ENCODE peak calls at places on chromosomes 11 and 22, in four cellular contexts. N is H9, Z is IMR-90, W is mesendoderm. B is an unnamed sample.

GRCh38 chr11:9565822-9566560 is 7.5 kb upstream of the WEE1 start:
- DNase-seq in N (peak; percentile 89), Z (peak; percentile 100), W (peak; percentile 100), B (peak; percentile 89)

GRCh38 chr11:91820709-91821108 is 403.9 kb upstream of the FAT3 start:
- DNase-seq in N (no peak), Z (no peak), W (no peak), B (no peak)

GRCh38 chr22:31085928-31086327 is 4.8 kb downstream of the SMTN start:
- DNase-seq in N (no peak), Z (no peak), W (no peak), B (no peak)

GRCh38 chr11:15837901-15838489 is 518.4 kb downstream of the SOX6 start:
- DNase-seq in N (no peak), Z (no peak), W (no peak), B (no peak)

GRCh38 chr11:643366-643765 is 6.3 kb downstream of the DRD4 start:
- DNase-seq in N (no peak), Z (no peak), W (no peak), B (no peak)

GRCh38 chr11:11996321-11997174 is 11.9 kb downstream of the DKK3 start:
- DNase-seq in N (no peak), Z (no peak), W (no peak), B (no peak)

GRCh38 chr22:39665229-39665628 is 94.7 kb downstream of the CACNA1I start:
- DNase-seq in N (no peak), Z (no peak), W (peak; percentile 29), B (no peak)

GRCh38 chr11:125384825-125385224 is 111.2 kb downstream of the FEZ1 start:
- DNase-seq in N (no peak), Z (no peak), W (no peak), B (no peak)

GRCh38 chr11:79864882-79865281 is 424.1 kb upstream of the TENM4 start:
- DNase-seq in N (no peak), Z (no peak), W (no peak), B (no peak)

GRCh38 chr11:31387379-31387778 is 17.7 kb downstream of the DNAJC24 start:
- DNase-seq in N (no peak), Z (peak; percentile 16), W (peak; percentile 78), B (no peak)
- H2BK5ac ChIP-seq in N (no peak overlapping the region), Z (no peak overlapping the region), W (no peak overlapping the region), B (no peak overlapping the region)

GRCh38 chr11:64298966-64299846 is 952 bp upstream of the CATSPERZ start:
- DNase-seq in N (no peak), Z (no peak), W (no peak), B (no peak)
- H4K8ac ChIP-seq in N (no peak overlapping the region), Z (no peak overlapping the region), W (no peak overlapping the region), B (no peak overlapping the region)

GRCh38 chr11:73193251-73194033 is 24.6 kb upstream of the P2RY2 start:
- DNase-seq in N (no peak), Z (no peak), W (no peak), B (no peak)
- H2BK5ac ChIP-seq in N (no peak overlapping the region), Z (no peak overlapping the region), W (no peak overlapping the region), B (no peak overlapping the region)

GRCh38 chr11:48096588-48097525 is 116.5 kb downstream of the PTPRJ start:
- DNase-seq in N (no peak), Z (peak; percentile 39), W (peak; percentile 93), B (no peak)
- H4K8ac ChIP-seq in N (no peak overlapping the region), Z (no peak overlapping the region), W (no peak overlapping the region), B (no peak overlapping the region)

GRCh38 chr11:3189193-3189843 is 24.2 kb upstream of the OSBPL5 start:
- DNase-seq in N (peak; percentile 78), Z (no peak), W (peak; percentile 81), B (no peak)
- H2BK5ac ChIP-seq in N (no peak overlapping the region), Z (no peak overlapping the region), W (no peak overlapping the region), B (peak overlapping the region; percentile 7)

DNA sequence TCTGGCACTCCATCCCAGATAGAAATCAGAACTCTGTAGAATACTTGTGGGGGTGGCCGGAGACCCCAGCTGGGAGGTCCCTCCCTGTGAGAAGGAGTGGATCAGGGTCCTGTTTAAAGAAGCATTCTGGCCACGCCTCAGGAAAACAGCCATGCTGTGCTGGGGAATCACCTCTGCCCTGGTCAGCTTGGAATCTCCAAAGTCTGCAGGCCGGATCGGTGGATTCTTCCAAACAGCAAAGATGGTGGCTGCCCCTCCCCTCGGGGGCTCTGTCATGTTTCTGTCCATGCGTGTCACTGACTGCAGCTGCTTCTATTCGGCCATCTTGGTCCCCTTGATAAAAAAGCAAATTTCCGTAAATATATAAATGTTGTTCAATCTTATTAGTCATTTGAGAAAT is 365.9 kb downstream of the JRKL start:
- DNase-seq in N (no peak), Z (no peak), W (no peak), B (no peak)
- H4K8ac ChIP-seq in N (no peak overlapping the region), Z (no peak overlapping the region), W (no peak overlapping the region), B (no peak overlapping the region)

GRCh38 chr11:72105888-72106287 is at the start of gene TOMT:
- DNase-seq in N (no peak), Z (no peak), W (no peak), B (no peak)

GRCh38 chr11:72102946-72103753 is at the start of gene LAMTOR1:
- DNase-seq in N (peak; percentile 99), Z (peak; percentile 99), W (peak; percentile 100), B (peak; percentile 96)

GRCh38 chr11:72102162-72102561 is 935 bp downstream of the LAMTOR1 start:
- DNase-seq in N (no peak), Z (no peak), W (no peak), B (no peak)

GRCh38 chr11:72102631-72102945 is 509 bp downstream of the LAMTOR1 start:
- DNase-seq in N (no peak), Z (no peak), W (no peak), B (no peak)

DNA sequence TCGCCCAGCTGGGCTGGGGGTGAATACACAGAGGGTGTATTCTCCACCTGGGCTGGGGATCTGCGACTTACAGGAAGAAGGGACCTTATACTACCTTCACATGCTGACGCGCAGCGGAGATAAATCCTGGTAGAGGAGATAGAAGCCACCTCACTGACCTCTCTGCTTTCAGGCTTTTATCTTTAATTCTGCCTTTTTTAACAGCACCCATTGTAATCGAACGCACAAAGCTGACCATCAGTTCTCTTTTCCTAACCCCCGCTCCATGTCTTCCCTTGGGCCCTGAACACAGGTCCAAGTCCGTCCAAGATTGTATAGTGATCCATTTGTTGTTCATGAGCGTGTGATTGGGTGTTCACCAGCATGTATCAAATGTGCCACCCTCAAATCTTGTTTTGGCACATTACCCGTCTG is 664 bp upstream of the LAMTOR1 start:
- DNase-seq in N (no peak), Z (no peak), W (no peak), B (no peak)
- H2BK5ac ChIP-seq in N (no peak overlapping the region), Z (peak overlapping the region; percentile 75), W (peak overlapping the region; percentile 5), B (no peak overlapping the region)